ENCODE peak calls at places on chromosomes 3 and 15, in six cellular contexts. Q, P, V, B, K and T are unnamed samples.

GRCh38 chr15:59814409-59814808 is 125.3 kb upstream of the BNIP2 start:
- DNase-seq in P (no peak), K (no peak), V (peak; percentile 64), B (no peak), Q (no peak), T (no peak)

GRCh38 chr3:167110906-167111305 is 269.2 kb downstream of the ZBBX start:
- DNase-seq in Q (peak; percentile 98), K (no peak), P (no peak), B (no peak), V (no peak), T (no peak)

GRCh38 chr3:141538568-141538967 is 51.7 kb downstream of the RASA2 start:
- DNase-seq in V (no peak), P (no peak), K (no peak), Q (no peak), B (no peak), T (no peak)

GRCh38 chr15:79919090-79919748 is 22.4 kb upstream of the MTHFS start:
- DNase-seq in V (no peak), B (no peak), Q (no peak), K (no peak), P (no peak), T (no peak)

GRCh38 chr15:40106203-40107161 is 2.2 kb downstream of the BMF start:
- DNase-seq in V (no peak), K (no peak), B (no peak), P (peak; percentile 74), Q (no peak), T (peak; percentile 34)

GRCh38 chr3:129526121-129526900 is 2.1 kb upstream of the RHO start:
- DNase-seq in V (no peak), K (no peak), Q (no peak), B (no peak), P (peak; percentile 78), T (no peak)

GRCh38 chr15:50542051-50542450 is 4.4 kb downstream of the USP50 start:
- DNase-seq in K (peak; percentile 83), Q (no peak), B (no peak), P (no peak), V (no peak), T (no peak)

GRCh38 chr3:159734681-159735080 is 254.0 kb upstream of the IL12A start:
- DNase-seq in K (no peak), Q (no peak), B (no peak), P (no peak), V (no peak), T (no peak)

GRCh38 chr3:186119499-186119898 is 10.6 kb upstream of the ETV5 start:
- DNase-seq in P (no peak), V (no peak), B (no peak), K (no peak), Q (no peak), T (no peak)

GRCh38 chr3:180755553-180755952 is 76.3 kb upstream of the CCDC39 start:
- DNase-seq in P (no peak), B (no peak), V (no peak), Q (no peak), K (no peak), T (no peak)

GRCh38 chr15:70494861-70495571 is 268.3 kb downstream of the UACA start:
- DNase-seq in V (no peak), K (no peak), P (no peak), B (no peak), Q (peak; percentile 32), T (no peak)

GRCh38 chr3:195889843-195890407 is 18.4 kb downstream of the TNK2 start:
- DNase-seq in P (no peak), B (no peak), K (no peak), Q (no peak), V (no peak), T (peak; percentile 38)

GRCh38 chr3:126118591-126118990 is 34.7 kb upstream of the SLC41A3 start:
- DNase-seq in P (no peak), K (no peak), Q (no peak), B (no peak), V (no peak), T (no peak)

GRCh38 chr3:104214937-104215336 is 1151.8 kb upstream of the ALCAM start:
- DNase-seq in Q (no peak), K (no peak), B (no peak), P (no peak), V (no peak), T (no peak)

GRCh38 chr15:66831801-66832390 is 129.9 kb downstream of the SMAD6 start:
- DNase-seq in V (no peak), K (no peak), Q (no peak), P (no peak), B (no peak), T (no peak)

GRCh38 chr15:77599899-77600298 is 32.8 kb downstream of the LINGO1 start:
- DNase-seq in V (no peak), B (peak; percentile 79), P (no peak), K (no peak), Q (peak; percentile 21), T (peak; percentile 23)

GRCh38 chr15:91853968-91854943 is 748 bp downstream of the SLCO3A1 start:
- DNase-seq in K (no peak), V (peak; percentile 40), B (peak; percentile 66), P (peak; percentile 19), Q (peak; percentile 57), T (no peak)

GRCh38 chr3:30472090-30472489 is 134.3 kb upstream of the TGFBR2 start:
- DNase-seq in B (no peak), K (no peak), P (no peak), Q (no peak), V (no peak), T (no peak)